ENCODE peak calls at places on chromosomes 5 and 9, in eight cellular contexts. P is activated gamma-delta T cell; Q is hypothalamus; K is ovary; L is left ventricle myocardium superior; E is putamen; M is stimulated activated CD4-positive, alpha-beta T cell treated with anti-CD3 and anti-CD28 coated beads, TNF-alpha, amount 100 ng/mL, for 48 hours; Z is posterior cingulate gyrus. O is an unnamed sample.

GRCh38 chr5:175640108-175640507 is 17.8 kb upstream of the HRH2 start:
- DNase-seq in P (no peak), Q (no peak), K (no peak), L (no peak), E (no peak), M (no peak), Z (no peak), O (no peak)

GRCh38 chr5:78984020-78984610 is 995 bp downstream of the ARSB start:
- DNase-seq in P (no peak), Q (no peak), K (no peak), L (no peak), E (no peak), M (no peak), Z (no peak), O (no peak)

GRCh38 chr5:76942581-76942980 is 10.3 kb upstream of the CRHBP start:
- DNase-seq in P (no peak), Q (no peak), K (no peak), L (no peak), E (no peak), M (no peak), Z (no peak), O (no peak)

GRCh38 chr9:86948153-86948929 is 1.0 kb upstream of the GAS1 start:
- DNase-seq in P (peak), Q (peak), K (peak), L (peak), E (peak), M (peak), Z (peak), O (peak)

GRCh38 chr9:81522721-81523551 is 166.4 kb downstream of the TLE1 start:
- DNase-seq in P (no peak), Q (no peak), K (no peak), L (no peak), E (peak), M (no peak), Z (no peak), O (no peak)

GRCh38 chr9:3528466-3528865 is 2.7 kb upstream of the RFX3 start:
- DNase-seq in P (no peak), Q (no peak), K (no peak), L (no peak), E (no peak), M (peak), Z (no peak), O (peak)

GRCh38 chr5:169970911-169971436 is 9.3 kb downstream of the INSYN2B start:
- DNase-seq in P (no peak), Q (no peak), K (no peak), L (peak), E (no peak), M (no peak), Z (no peak), O (no peak)

GRCh38 chr9:124260769-124261603 is 3.2 kb downstream of the NEK6 start:
- DNase-seq in P (no peak), Q (no peak), K (no peak), L (no peak), E (no peak), M (no peak), Z (no peak), O (no peak)

GRCh38 chr9:35726876-35727438 is 5.0 kb downstream of the TLN1 start:
- DNase-seq in P (no peak), Q (no peak), K (no peak), L (peak), E (peak), M (no peak), Z (no peak), O (no peak)

GRCh38 chr5:93421498-93421897 is 159.5 kb downstream of the NR2F1-AS1 start:
- DNase-seq in P (no peak), Q (peak), K (no peak), L (no peak), E (peak), M (no peak), Z (peak), O (no peak)

GRCh38 chr9:81613002-81613750 is 76.2 kb downstream of the TLE1 start:
- DNase-seq in P (no peak), Q (no peak), K (peak), L (peak), E (no peak), M (no peak), Z (no peak), O (no peak)

GRCh38 chr9:106862946-106863740 is at the start of gene ZNF462:
- DNase-seq in P (no peak), Q (peak), K (peak), L (peak), E (peak), M (no peak), Z (peak), O (no peak)

GRCh38 chr9:108105885-108106284 is 616.3 kb upstream of the KLF4 start:
- DNase-seq in P (no peak), Q (no peak), K (no peak), L (no peak), E (no peak), M (no peak), Z (no peak), O (no peak)

GRCh38 chr9:86405086-86405491 is 50.9 kb upstream of the TUT7 start:
- DNase-seq in P (no peak), Q (no peak), K (no peak), L (no peak), E (no peak), M (no peak), Z (no peak), O (no peak)

GRCh38 chr5:88509403-88509802 is 240.8 kb upstream of the TMEM161B start:
- DNase-seq in P (no peak), Q (no peak), K (no peak), L (no peak), E (no peak), M (no peak), Z (no peak), O (no peak)

GRCh38 chr5:116144103-116144502 is 59.3 kb downstream of the COMMD10 start:
- DNase-seq in P (no peak), Q (no peak), K (no peak), L (no peak), E (no peak), M (no peak), Z (no peak), O (no peak)

O was measured in activated naive CD8-positive, alpha-beta T cell treated with anti-CD3 and anti-CD28 coated beads, Interleukin-2, amount 50 U/mL, for 16 hours.